ENCODE peak calls at places on chromosomes 5 and 9, in ten cellular contexts. K is GM23338, G is transverse colon, Z is Panc1, D is stomach, Y is sigmoid colon, I is H1, F is spleen, T is prostate gland, P is SK-N-SH. R is an unnamed sample.

GRCh38 chr9:108708448-108708847 is 147.3 kb downstream of the ACTL7B start:
- DNase-seq in K (no peak), P (no peak), Y (peak; percentile 84), G (no peak), D (no peak), I (no peak), F (no peak), T (no peak), Z (no peak), R (peak; percentile 15)

GRCh38 chr5:169786219-169786618 is 149.1 kb downstream of the DOCK2 start:
- DNase-seq in G (no peak), K (no peak), P (no peak), I (no peak), D (no peak), F (no peak), Z (no peak), Y (no peak), T (no peak), R (no peak)

GRCh38 chr5:26416911-26417310 is 621.5 kb downstream of the CDH9 start:
- DNase-seq in Y (no peak), T (no peak), K (no peak), I (no peak), G (no peak), F (peak; percentile 70), D (no peak), Z (no peak), P (no peak), R (no peak)

GRCh38 chr5:121975294-121975693 is 13.5 kb downstream of the SRFBP1 start:
- DNase-seq in Y (no peak), F (no peak), T (no peak), P (no peak), K (no peak), Z (no peak), I (no peak), D (no peak), G (no peak), R (no peak)

GRCh38 chr9:109248133-109248581 is 72.7 kb downstream of the EPB41L4B start:
- DNase-seq in F (no peak), D (no peak), T (no peak), P (peak; percentile 76), I (peak; percentile 34), Y (no peak), K (no peak), G (no peak), Z (no peak), R (no peak)

GRCh38 chr5:169350759-169351240 is 49.9 kb upstream of the SLIT3 start:
- DNase-seq in T (no peak), G (no peak), P (peak; percentile 35), D (no peak), I (no peak), F (no peak), Y (no peak), Z (peak; percentile 86), K (no peak), R (no peak)

GRCh38 chr5:74864823-74865222 is 1.4 kb downstream of the FAM169A start:
- DNase-seq in Y (no peak), P (peak; percentile 33), Z (no peak), I (no peak), K (no peak), T (no peak), F (no peak), D (no peak), G (no peak), R (no peak)

GRCh38 chr5:6712136-6712581 is 1.1 kb upstream of the TENT4A start:
- DNase-seq in K (peak; percentile 70), Y (peak; percentile 80), P (peak; percentile 66), Z (peak; percentile 24), I (peak; percentile 71), G (peak; percentile 61), F (peak; percentile 93), D (peak; percentile 50), T (peak; percentile 34), R (peak; percentile 92)

GRCh38 chr5:38249286-38249685 is 9.1 kb upstream of the EGFLAM start:
- DNase-seq in D (no peak), Y (no peak), T (no peak), F (no peak), P (no peak), G (no peak), I (no peak), K (no peak), Z (no peak), R (no peak)

GRCh38 chr5:36078430-36078829 is 11.7 kb upstream of the UGT3A2 start:
- DNase-seq in K (peak; percentile 10), F (no peak), D (no peak), P (no peak), Y (no peak), Z (no peak), T (no peak), I (no peak), G (no peak), R (peak; percentile 58)

GRCh38 chr5:68046445-68046844 is 169.1 kb upstream of the PIK3R1 start:
- DNase-seq in Y (no peak), T (no peak), G (no peak), Z (peak; percentile 5), P (no peak), I (no peak), D (no peak), K (no peak), F (no peak), R (peak; percentile 41)

GRCh38 chr9:35811364-35812024 is 568 bp downstream of the SPAG8 start:
- DNase-seq in T (no peak), K (no peak), P (no peak), Z (no peak), I (no peak), G (no peak), Y (peak; percentile 74), F (no peak), D (peak; percentile 61), R (no peak)

GRCh38 chr9:132748450-132748849 is 78.2 kb downstream of the GTF3C4 start:
- DNase-seq in Z (no peak), K (no peak), D (no peak), I (no peak), Y (peak; percentile 28), P (no peak), G (no peak), F (peak; percentile 6), T (no peak), R (no peak)

GRCh38 chr5:78677777-78678668 is 29.5 kb upstream of the LHFPL2 start:
- DNase-seq in Z (peak; percentile 18), F (no peak), P (peak; percentile 60), K (no peak), D (no peak), T (no peak), I (no peak), Y (peak; percentile 88), G (peak; percentile 40), R (no peak)

GRCh38 chr9:35791321-35791921 is at the start of gene NPR2:
- DNase-seq in Y (peak; percentile 75), G (no peak), P (peak; percentile 71), T (no peak), K (peak; percentile 58), D (no peak), Z (no peak), I (peak; percentile 70), F (no peak), R (peak; percentile 90)

GRCh38 chr9:94675008-94675841 is 35.9 kb upstream of the FBP1 start:
- DNase-seq in D (no peak), I (no peak), Y (no peak), P (no peak), Z (no peak), F (no peak), T (no peak), G (no peak), K (no peak), R (no peak)

GRCh38 chr5:1538741-1539392 is 15.1 kb upstream of the LPCAT1 start:
- DNase-seq in F (peak; percentile 57), T (no peak), G (no peak), I (no peak), Y (peak; percentile 46), Z (no peak), K (no peak), P (no peak), D (no peak), R (no peak)

GRCh38 chr9:94159069-94159915 is 75.0 kb downstream of the PTPDC1 start:
- DNase-seq in F (no peak), Y (no peak), T (no peak), Z (no peak), I (peak; percentile 3), D (no peak), K (no peak), G (no peak), P (peak; percentile 48), R (no peak)

GRCh38 chr5:176642675-176643490 is 4.4 kb upstream of the TSPAN17 start:
- DNase-seq in T (no peak), G (no peak), P (no peak), D (no peak), F (no peak), I (no peak), Z (no peak), Y (no peak), K (no peak), R (no peak)

GRCh38 chr5:73649926-73650325 is 23.9 kb downstream of the ARHGEF28 start:
- DNase-seq in D (no peak), Z (no peak), K (no peak), F (no peak), Y (no peak), I (no peak), T (no peak), P (no peak), G (no peak), R (no peak)

GRCh38 chr9:123925161-123925560 is 4.8 kb downstream of the DENND1A start:
- DNase-seq in G (no peak), P (no peak), F (no peak), I (no peak), Y (no peak), T (no peak), D (no peak), K (peak; percentile 69), Z (no peak), R (no peak)

GRCh38 chr9:112080831-112081542 is 94.1 kb downstream of the SUSD1 start:
- DNase-seq in D (no peak), K (no peak), G (no peak), T (no peak), P (no peak), Z (no peak), F (no peak), I (no peak), Y (no peak), R (no peak)
- H3K27ac ChIP-seq in D (no peak overlapping the region), K (no peak overlapping the region), G (no peak overlapping the region), T (no peak overlapping the region), P (no peak overlapping the region), Z (no peak overlapping the region), F (no peak overlapping the region), I (no peak overlapping the region), Y (no peak overlapping the region), R (no peak overlapping the region)

GRCh38 chr9:75889577-75889976 is 896 bp upstream of the PCSK5 start:
- DNase-seq in D (no peak), T (no peak), I (no peak), F (no peak), P (no peak), G (peak; percentile 51), K (peak; percentile 14), Z (no peak), Y (no peak), R (no peak)
- H3K4me3 ChIP-seq in D (peak overlapping the region; percentile 81), T (peak overlapping the region; percentile 66), I (peak overlapping the region; percentile 86), F (peak overlapping the region; percentile 65), P (peak overlapping the region; percentile 54), G (peak overlapping the region; percentile 91), K (peak overlapping the region; percentile 84), Z (peak overlapping the region; percentile 66), Y (peak overlapping the region; percentile 78), R (peak overlapping the region; percentile 73)

GRCh38 chr9:76087978-76088377 is 197.5 kb downstream of the PCSK5 start:
- DNase-seq in I (no peak), K (no peak), P (no peak), Y (no peak), G (no peak), D (no peak), Z (no peak), T (no peak), F (no peak), R (no peak)
- TF ChIP-seq POLR2AphosphoS5 in I (no peak), K (no peak), P (no peak), Y (no peak), G (no peak), D (no peak), Z (no peak), T (no peak), F (no peak), R (no peak)

GRCh38 chr5:146072595-146072994 is 32.8 kb downstream of the PLAC8L1 start:
- DNase-seq in Z (no peak), G (no peak), F (no peak), I (no peak), K (peak; percentile 55), P (no peak), D (no peak), T (no peak), Y (no peak), R (no peak)
- H3K27ac ChIP-seq in Z (no peak overlapping the region), G (no peak overlapping the region), F (no peak overlapping the region), I (no peak overlapping the region), K (no peak overlapping the region), P (no peak overlapping the region), D (no peak overlapping the region), T (no peak overlapping the region), Y (no peak overlapping the region), R (no peak overlapping the region)